ENCODE peak calls at places on chromosomes 12 and 14, in four cellular contexts. W, Y, P and X are unnamed samples.

GRCh38 chr14:56561586-56561985 is 18.0 kb upstream of the TMEM260 start:
- DNase-seq in W (no peak), Y (no peak), P (no peak), X (no peak)

GRCh38 chr14:21978184-21978998 is 304.8 kb upstream of the OR4E1 start:
- DNase-seq in W (peak), Y (peak), P (no peak), X (peak)

GRCh38 chr14:50937325-50937724 is 7.0 kb downstream of the PYGL start:
- DNase-seq in W (no peak), Y (no peak), P (no peak), X (no peak)

GRCh38 chr12:130064999-130065398 is 97.3 kb upstream of the FZD10 start:
- DNase-seq in W (no peak), Y (no peak), P (no peak), X (no peak)

GRCh38 chr12:42446761-42447160 is 120.8 kb downstream of the PPHLN1 start:
- DNase-seq in W (no peak), Y (no peak), P (no peak), X (no peak)

GRCh38 chr12:67241482-67241881 is 27.7 kb upstream of the CAND1 start:
- DNase-seq in W (no peak), Y (no peak), P (no peak), X (no peak)

GRCh38 chr14:76808990-76809389 is 3.7 kb downstream of the ANGEL1 start:
- DNase-seq in W (no peak), Y (no peak), P (no peak), X (no peak)

GRCh38 chr12:52870361-52871290 is 21.8 kb upstream of the KRT78 start:
- DNase-seq in W (peak), Y (peak), P (no peak), X (peak)

GRCh38 chr12:127711108-127711507 is 555.9 kb upstream of the TMEM132C start:
- DNase-seq in W (peak), Y (no peak), P (no peak), X (peak)

GRCh38 chr14:21015312-21015711 is 9.5 kb downstream of the NDRG2 start:
- DNase-seq in W (no peak), Y (no peak), P (no peak), X (no peak)

GRCh38 chr14:67837011-67837624 is 17.5 kb downstream of the RAD51B start:
- DNase-seq in W (peak), Y (peak), P (no peak), X (peak)

DNA sequence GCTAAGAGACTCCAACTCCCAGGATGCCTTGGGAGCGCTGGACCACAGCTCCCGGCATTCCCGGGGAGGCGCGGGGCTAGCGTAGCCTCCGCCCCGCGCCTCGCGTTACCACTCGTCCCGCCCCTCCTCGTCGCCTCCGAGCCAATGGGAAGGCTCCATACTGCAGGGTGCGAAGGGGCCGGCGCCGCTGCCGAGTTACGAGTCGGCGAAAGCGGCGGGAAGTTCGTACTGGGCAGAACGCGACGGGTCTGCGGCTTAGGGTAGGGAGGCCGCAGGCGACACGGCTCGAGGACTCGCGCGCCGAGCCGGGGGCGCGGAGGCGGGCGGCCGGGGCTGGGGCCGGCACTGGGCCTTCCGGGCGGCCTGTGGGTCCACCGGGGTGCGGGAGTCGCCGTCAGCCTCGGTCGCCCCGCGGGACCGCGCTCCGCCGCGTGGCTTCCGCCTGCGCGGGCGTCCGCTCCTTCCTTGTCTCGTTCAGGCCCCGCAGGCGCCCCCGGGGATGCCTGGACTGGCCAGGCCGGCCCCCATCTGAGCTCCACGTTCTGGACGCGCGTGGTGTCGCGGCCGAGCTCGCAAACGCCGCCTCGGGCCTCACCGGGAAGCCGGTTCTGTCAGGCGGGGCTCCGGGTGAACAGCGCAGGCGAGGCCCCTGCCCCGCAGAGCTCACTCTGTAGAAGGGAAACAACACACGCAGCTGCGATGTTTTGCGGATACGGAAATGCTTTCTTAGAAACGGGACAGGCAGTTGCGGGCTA is at the start of gene VRK1:
- DNase-seq in W (peak), Y (peak), P (peak), X (peak)
- TF ChIP-seq POLR2A in W (peak), Y (no peak), P (no peak), X (peak)

GRCh38 chr12:89154743-89155530 is 197.4 kb downstream of the DUSP6 start:
- DNase-seq in W (peak), Y (no peak), P (no peak), X (peak)

GRCh38 chr12:89156324-89156723 is 196.0 kb downstream of the DUSP6 start:
- DNase-seq in W (no peak), Y (no peak), P (no peak), X (no peak)

GRCh38 chr12:89157413-89157812 is 194.9 kb downstream of the DUSP6 start:
- DNase-seq in W (no peak), Y (no peak), P (no peak), X (no peak)

GRCh38 chr12:89153341-89153740 is 199.0 kb downstream of the DUSP6 start:
- DNase-seq in W (no peak), Y (no peak), P (no peak), X (no peak)

DNA sequence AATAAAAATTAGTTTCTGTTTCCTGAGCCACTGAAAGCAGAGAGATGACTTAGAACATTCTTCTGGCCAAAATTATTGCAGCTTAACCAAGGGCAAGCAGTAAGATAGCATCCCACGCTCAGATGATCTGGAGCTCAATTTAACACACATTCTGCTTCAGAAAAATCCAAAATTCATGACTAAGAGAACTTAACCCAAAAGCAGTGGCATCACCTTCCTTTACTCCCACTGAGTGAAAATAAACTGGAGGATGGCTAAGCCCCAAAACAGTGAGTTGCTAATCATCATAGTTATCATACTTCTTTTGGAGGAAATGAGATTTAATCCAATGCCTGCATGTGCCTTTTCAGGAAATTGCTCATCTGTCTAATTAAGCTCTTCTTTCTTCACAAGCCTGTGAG is 195.4 kb downstream of the DUSP6 start:
- DNase-seq in W (no peak), Y (no peak), P (no peak), X (peak)
- TF ChIP-seq POLR2A in W (no peak), Y (no peak), P (no peak), X (no peak)

GRCh38 chr12:6116481-6117021 is 7.9 kb downstream of the VWF start:
- DNase-seq in W (no peak), Y (no peak), P (no peak), X (no peak)
- TF ChIP-seq POLR2A in W (no peak), Y (no peak), P (no peak), X (no peak)

DNA sequence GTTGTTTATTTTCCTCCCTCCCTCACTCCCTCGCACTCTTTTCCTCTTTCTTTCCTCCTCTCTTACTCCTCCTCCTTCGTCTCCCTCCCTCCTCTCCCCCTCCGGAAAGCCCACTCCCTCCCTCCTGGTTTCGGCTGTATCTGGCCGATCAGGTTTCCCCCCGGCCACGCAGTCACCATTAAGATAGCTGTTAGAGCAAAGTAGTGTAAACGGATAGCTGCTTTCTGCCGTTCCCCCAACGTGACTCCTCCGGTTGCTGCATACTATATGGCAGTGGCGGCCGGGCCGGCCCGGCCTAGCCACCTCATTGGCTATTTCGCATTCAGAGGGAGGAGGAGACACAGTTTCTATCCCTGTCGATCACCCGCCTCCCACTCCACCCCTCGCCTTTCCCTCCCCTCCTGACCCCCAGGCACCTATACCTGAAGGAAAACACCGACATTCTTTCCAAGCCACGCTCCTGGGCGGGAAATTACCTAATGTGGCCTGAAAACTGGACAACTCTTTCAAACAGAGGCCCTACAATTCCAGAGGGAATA is at the start of gene SIX4:
- DNase-seq in W (peak), Y (peak), P (no peak), X (peak)
- TF ChIP-seq POLR2A in W (peak), Y (peak), P (no peak), X (no peak)

GRCh38 chr12:15919491-15919890 is 8.4 kb downstream of the DERA start:
- DNase-seq in W (no peak), Y (no peak), P (no peak), X (no peak)
- TF ChIP-seq POLR2A in W (no peak), Y (no peak), P (no peak), X (no peak)

DNA sequence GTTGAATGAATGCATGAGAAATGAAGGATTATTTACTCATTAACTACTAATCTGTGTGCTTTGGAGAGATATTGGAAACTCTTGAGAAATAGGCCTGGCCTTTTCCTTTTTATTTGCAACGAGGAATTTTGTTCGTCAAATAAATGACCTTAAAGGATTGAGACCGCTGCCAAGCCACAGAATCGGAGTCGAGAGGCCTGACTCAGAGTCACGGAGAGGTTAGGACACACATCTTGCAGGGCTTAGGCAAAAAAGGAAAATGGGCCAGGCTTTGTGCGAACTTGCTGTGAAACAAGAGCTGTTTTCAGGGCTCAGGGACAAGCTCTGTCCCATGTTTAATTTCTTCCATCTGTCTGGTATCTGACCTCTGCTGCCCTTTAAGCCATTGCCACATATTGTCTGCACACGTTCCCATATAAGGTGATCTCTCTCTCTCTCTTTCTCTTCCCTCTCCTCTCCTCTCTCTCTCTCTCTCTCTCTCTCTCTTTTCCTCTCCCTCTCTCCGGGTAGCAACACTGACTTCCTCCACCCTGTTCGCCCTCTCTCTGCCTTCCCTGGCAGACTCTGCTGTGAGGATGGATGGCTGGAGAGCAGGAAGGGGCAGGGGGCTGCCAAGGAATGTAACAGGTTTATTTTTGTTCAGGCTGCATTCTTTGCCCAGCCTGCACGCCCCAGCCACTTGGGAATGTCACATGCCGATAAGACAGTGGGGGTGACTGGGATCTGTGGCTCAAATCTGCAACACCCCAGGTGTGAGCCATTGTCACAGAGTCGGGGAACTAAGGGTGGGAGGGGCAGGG is 14.9 kb upstream of the IFT81 start:
- DNase-seq in W (no peak), Y (peak), P (no peak), X (no peak)
- TF ChIP-seq POLR2A in W (no peak), Y (no peak), P (no peak), X (no peak)

GRCh38 chr14:105312973-105313372 is 1.6 kb upstream of the PACS2 start:
- DNase-seq in W (no peak), Y (no peak), P (no peak), X (no peak)

GRCh38 chr14:105315941-105316562 is 1.5 kb downstream of the PACS2 start:
- DNase-seq in W (no peak), Y (no peak), P (no peak), X (no peak)

GRCh38 chr14:105313381-105314286 is 914 bp upstream of the PACS2 start:
- DNase-seq in W (peak), Y (no peak), P (no peak), X (peak)

GRCh38 chr14:105315211-105315721 is 718 bp downstream of the PACS2 start:
- DNase-seq in W (no peak), Y (peak), P (no peak), X (peak)

DNA sequence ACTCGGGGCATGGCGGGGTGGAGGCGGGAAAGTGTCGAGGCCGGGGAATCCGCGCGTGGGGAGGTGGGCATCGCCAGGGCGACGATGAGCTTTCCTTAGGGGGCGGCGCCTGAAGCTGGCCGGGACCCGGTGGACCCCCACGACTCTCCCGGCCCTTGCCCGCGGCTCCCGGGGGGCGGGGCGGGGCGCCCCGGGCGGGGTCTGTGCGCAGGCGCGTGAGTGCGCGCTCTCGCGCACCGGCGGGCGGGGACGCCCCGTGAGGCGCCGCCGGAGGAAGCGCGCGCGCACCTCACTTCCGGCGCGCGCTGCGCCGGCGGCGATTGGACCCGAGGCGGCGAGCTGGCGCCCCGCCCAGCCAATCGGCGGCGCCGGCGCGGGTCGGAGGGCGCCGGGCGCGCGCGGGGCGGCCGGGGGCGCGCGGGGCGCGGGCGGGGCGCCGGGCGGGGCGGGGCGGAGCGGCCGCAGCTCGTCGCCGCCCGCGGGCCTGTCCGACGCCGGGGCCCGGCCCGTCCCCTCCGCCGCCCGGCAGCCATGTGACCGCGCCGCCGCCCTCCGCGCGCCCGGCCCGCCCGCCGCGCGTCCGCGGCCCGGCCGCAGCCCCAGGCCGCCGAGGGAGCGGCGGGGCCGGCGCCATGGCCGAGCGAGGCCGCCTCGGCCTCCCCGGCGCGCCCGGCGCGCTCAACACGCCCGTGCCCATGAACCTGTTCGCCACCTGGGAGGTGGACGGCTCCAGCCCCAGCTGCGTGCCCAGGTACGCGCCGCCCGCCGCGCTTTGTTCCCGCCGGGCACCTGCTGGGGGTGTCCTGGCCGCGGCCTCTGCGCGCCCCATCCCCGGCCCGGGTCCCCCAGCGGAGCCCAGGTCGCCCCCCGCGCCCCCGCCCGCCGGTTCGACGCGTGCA is at the start of gene PACS2:
- DNase-seq in W (peak), Y (peak), P (no peak), X (peak)
- TF ChIP-seq POLR2A in W (no peak), Y (no peak), P (no peak), X (no peak)

DNA sequence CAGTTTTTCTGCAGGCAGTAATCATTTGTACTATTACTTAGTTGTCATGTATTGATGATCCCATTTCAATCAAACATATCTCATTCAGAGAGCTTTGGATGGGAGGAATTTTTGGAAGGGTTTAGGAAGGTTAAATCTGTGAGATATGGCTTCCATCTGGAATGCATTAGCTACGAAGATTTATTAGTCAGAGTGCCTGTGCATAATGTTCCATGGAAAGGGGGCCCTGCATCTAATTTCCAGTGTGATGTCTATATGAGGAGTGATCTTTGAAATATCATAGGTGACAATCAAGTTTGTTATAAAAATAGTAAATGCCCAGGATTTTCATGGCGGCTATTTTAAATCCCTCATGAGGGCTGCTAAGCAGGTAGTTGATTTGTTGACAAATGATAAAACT is 494.9 kb downstream of the EGLN3 start:
- DNase-seq in W (no peak), Y (no peak), P (no peak), X (no peak)
- TF ChIP-seq POLR2A in W (no peak), Y (no peak), P (no peak), X (no peak)

GRCh38 chr12:125148316-125148715 is 83.1 kb downstream of the AACS start:
- DNase-seq in W (no peak), Y (no peak), P (no peak), X (no peak)
- TF ChIP-seq POLR2A in W (no peak), Y (no peak), P (no peak), X (no peak)

GRCh38 chr12:111405856-111406473 is at the start of gene SH2B3:
- DNase-seq in W (no peak), Y (no peak), P (no peak), X (no peak)
- TF ChIP-seq POLR2A in W (peak), Y (no peak), P (no peak), X (peak)